ENCODE peak calls at places on chromosomes 1 and 21, in four cellular contexts. E is kidney, K is PC-3, S is tibial nerve. I is an unnamed sample.

GRCh38 chr1:153152481-153152880 is 1.8 kb upstream of the SPRR2G start:
- DNase-seq in S (no peak), E (no peak), K (no peak), I (no peak)

GRCh38 chr21:39313042-39313456 is 383 bp downstream of the BRWD1 start:
- DNase-seq in K (no peak), E (peak; percentile 90), S (peak; percentile 10), I (peak; percentile 92)

GRCh38 chr1:52651904-52652303 is 18.9 kb downstream of the SHISAL2A start:
- DNase-seq in K (no peak), E (peak; percentile 3), S (no peak), I (no peak)

GRCh38 chr21:33762798-33763572 is 120.7 kb downstream of the ITSN1 start:
- DNase-seq in S (no peak), K (peak; percentile 23), E (no peak), I (no peak)

GRCh38 chr1:30512253-30512921 is 211.0 kb downstream of the MATN1 start:
- DNase-seq in E (no peak), K (no peak), S (no peak), I (no peak)

GRCh38 chr1:58881471-58881994 is 97.7 kb upstream of the JUN start:
- DNase-seq in E (peak; percentile 89), K (peak; percentile 91), S (peak; percentile 72), I (no peak)

GRCh38 chr1:214018605-214019268 is 31.0 kb downstream of the PROX1 start:
- DNase-seq in E (no peak), K (no peak), S (no peak), I (no peak)

GRCh38 chr1:240998024-240998423 is 359.0 kb downstream of the RGS7 start:
- DNase-seq in K (peak; percentile 81), E (no peak), S (no peak), I (no peak)

GRCh38 chr21:16455978-16456377 is 726.2 kb downstream of the USP25 start:
- DNase-seq in K (no peak), S (no peak), E (peak; percentile 23), I (no peak)

GRCh38 chr1:171985639-171986038 is 144.3 kb downstream of the DNM3 start:
- DNase-seq in K (peak; percentile 71), S (no peak), E (no peak), I (no peak)

GRCh38 chr21:40422851-40423635 is 423.9 kb downstream of the DSCAM start:
- DNase-seq in K (no peak), S (no peak), E (no peak), I (no peak)

GRCh38 chr1:111600886-111601386 is 18.7 kb upstream of the RAP1A start:
- DNase-seq in S (no peak), E (no peak), K (no peak), I (no peak)

GRCh38 chr1:170337413-170337994 is 191.7 kb downstream of the NTMT2 start:
- DNase-seq in K (no peak), S (no peak), E (no peak), I (no peak)

GRCh38 chr1:33336580-33336979 is 15.7 kb upstream of the A3GALT2 start:
- DNase-seq in K (no peak), S (no peak), E (no peak), I (peak; percentile 9)

GRCh38 chr1:42679364-42679983 is 2.7 kb upstream of the YBX1 start:
- DNase-seq in K (no peak), E (no peak), S (no peak), I (no peak)

GRCh38 chr1:156480411-156481192 is 20.0 kb downstream of the MEF2D start:
- DNase-seq in E (peak; percentile 85), K (no peak), S (no peak), I (peak; percentile 94)

GRCh38 chr1:48228156-48228555 is 5.6 kb downstream of the SLC5A9 start:
- DNase-seq in E (no peak), S (no peak), K (no peak), I (no peak)

GRCh38 chr1:239909894-239910293 is 181.8 kb upstream of the FMN2 start:
- DNase-seq in K (no peak), S (peak; percentile 22), E (no peak), I (peak; percentile 85)

GRCh38 chr1:163128282-163128681 is 59.1 kb downstream of the RGS4 start:
- DNase-seq in S (no peak), K (no peak), E (no peak), I (no peak)

GRCh38 chr1:12760256-12760795 is 13.2 kb upstream of the PRAMEF12 start:
- DNase-seq in S (no peak), E (no peak), K (no peak), I (no peak)

GRCh38 chr1:160098852-160099647 is 631 bp upstream of the IGSF8 start:
- DNase-seq in S (peak; percentile 95), E (peak; percentile 99), K (peak; percentile 96), I (peak; percentile 100)

GRCh38 chr1:160101717-160102522 is 3.5 kb upstream of the IGSF8 start:
- DNase-seq in E (no peak), K (no peak), S (no peak), I (peak; percentile 8)

GRCh38 chr1:160103658-160104519 is 5.5 kb upstream of the IGSF8 start:
- DNase-seq in E (no peak), S (no peak), K (no peak), I (peak; percentile 56)

GRCh38 chr1:160099716-160100375 is 1.4 kb upstream of the IGSF8 start:
- DNase-seq in S (no peak), K (no peak), E (no peak), I (peak; percentile 61)

GRCh38 chr1:160101037-160101716 is 2.8 kb upstream of the IGSF8 start:
- DNase-seq in K (peak; percentile 85), E (peak; percentile 88), S (peak; percentile 69), I (peak; percentile 90)
- H3K4me1 ChIP-seq in K (peaks cover 30% of the 10 kb centered on the region), E (peaks cover 22% of the 10 kb centered on the region), S (peaks cover 68% of the 10 kb centered on the region), I (peaks cover 81% of the 10 kb centered on the region)

DNA sequence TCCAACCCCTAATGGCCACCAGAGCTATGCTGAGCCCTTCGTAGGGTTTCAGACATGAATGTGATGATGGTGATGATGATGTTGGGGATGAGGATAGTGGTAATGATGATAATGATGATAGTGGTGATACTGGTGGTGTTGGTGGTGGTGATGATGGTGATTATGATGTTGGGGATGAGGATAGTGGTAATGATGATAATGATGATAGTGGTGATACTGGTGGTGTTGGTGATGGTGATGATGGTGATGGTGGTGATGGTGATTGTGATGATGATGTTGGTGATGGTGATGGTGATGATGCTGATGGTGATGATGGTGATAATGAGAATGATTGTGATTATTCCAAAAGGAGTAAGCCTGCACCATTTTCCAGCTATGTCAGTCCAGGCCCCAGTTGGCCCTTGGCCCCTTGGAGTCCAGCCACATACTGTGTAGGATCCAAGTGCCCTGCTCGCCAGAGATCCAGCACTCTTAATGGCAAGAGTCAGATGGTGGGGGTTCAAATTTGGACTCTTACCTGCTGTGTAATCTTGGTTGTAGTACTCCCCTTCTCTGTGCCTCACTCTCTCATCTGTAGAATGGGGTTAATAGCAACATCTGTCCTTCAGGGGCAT is 28.3 kb downstream of the AJAP1 start:
- DNase-seq in K (no peak), S (no peak), E (peak; percentile 15), I (no peak)
- H3K9me3 ChIP-seq in K (peaks cover 11% of the 10 kb centered on the region), S (no peaks in the 10 kb centered on the region), E (peaks cover 17% of the 10 kb centered on the region), I (no peaks in the 10 kb centered on the region)

GRCh38 chr1:19734472-19734999 is 65.2 kb downstream of the TMCO4 start:
- DNase-seq in S (no peak), K (no peak), E (peak; percentile 74), I (no peak)
- H3K4me3 ChIP-seq in S (no peak overlapping the region), K (no peak overlapping the region), E (no peak overlapping the region), I (no peak overlapping the region)

GRCh38 chr1:39957299-39958020 is 2.5 kb downstream of the MFSD2A start:
- DNase-seq in E (no peak), S (no peak), K (no peak), I (no peak)
- H3K4me1 ChIP-seq in E (peaks cover 12% of the 10 kb centered on the region), S (peaks cover 36% of the 10 kb centered on the region), K (peaks cover 17% of the 10 kb centered on the region), I (peaks cover 8% of the 10 kb centered on the region)

I was measured in spleen.